ENCODE peak calls at places on chromosome 16, in five cellular contexts. One of them, this sample, is unnamed.

GRCh38 chr16:78538919-78539318 is 439.5 kb downstream of the WWOX start:
- DNase-seq in activated B cell treated with CpG ODN at 0.5 μM for 24 hours: no peak
- DNase-seq in mesendoderm: no peak
- DNase-seq in dorsolateral prefrontal cortex: no peak
- DNase-seq in fibroblast of pulmonary artery: no peak
- DNase-seq in this sample: no peak

GRCh38 chr16:68434654-68435210 is 13.6 kb downstream of the SMPD3 start:
- DNase-seq in activated B cell treated with CpG ODN at 0.5 μM for 24 hours: no peak
- DNase-seq in mesendoderm: no peak
- DNase-seq in dorsolateral prefrontal cortex: no peak
- DNase-seq in fibroblast of pulmonary artery: no peak
- DNase-seq in this sample: no peak

GRCh38 chr16:80682435-80683070 is 121.8 kb downstream of the CDYL2 start:
- DNase-seq in activated B cell treated with CpG ODN at 0.5 μM for 24 hours: no peak
- DNase-seq in mesendoderm: no peak
- DNase-seq in dorsolateral prefrontal cortex: peak; percentile 72
- DNase-seq in fibroblast of pulmonary artery: peak; percentile 76
- DNase-seq in this sample: no peak

GRCh38 chr16:53773150-53773846 is 69.3 kb downstream of the FTO start:
- DNase-seq in activated B cell treated with CpG ODN at 0.5 μM for 24 hours: no peak
- DNase-seq in mesendoderm: peak; percentile 67
- DNase-seq in dorsolateral prefrontal cortex: no peak
- DNase-seq in fibroblast of pulmonary artery: peak; percentile 88
- DNase-seq in this sample: peak; percentile 50

GRCh38 chr16:69565611-69566436 is at the start of gene NFAT5:
- DNase-seq in activated B cell treated with CpG ODN at 0.5 μM for 24 hours: peak; percentile 100
- DNase-seq in mesendoderm: peak; percentile 97
- DNase-seq in dorsolateral prefrontal cortex: peak; percentile 86
- DNase-seq in fibroblast of pulmonary artery: peak; percentile 86
- DNase-seq in this sample: peak; percentile 50

GRCh38 chr16:29849505-29849904 is 13.5 kb downstream of the CDIPT start:
- DNase-seq in activated B cell treated with CpG ODN at 0.5 μM for 24 hours: no peak
- DNase-seq in mesendoderm: peak; percentile 88
- DNase-seq in dorsolateral prefrontal cortex: peak; percentile 54
- DNase-seq in fibroblast of pulmonary artery: no peak
- DNase-seq in this sample: no peak

GRCh38 chr16:84482001-84482891 is 22.2 kb downstream of the MEAK7 start:
- DNase-seq in activated B cell treated with CpG ODN at 0.5 μM for 24 hours: no peak
- DNase-seq in mesendoderm: no peak
- DNase-seq in dorsolateral prefrontal cortex: no peak
- DNase-seq in fibroblast of pulmonary artery: no peak
- DNase-seq in this sample: no peak

GRCh38 chr16:85451646-85452363 is 161.3 kb upstream of the GSE1 start:
- DNase-seq in activated B cell treated with CpG ODN at 0.5 μM for 24 hours: no peak
- DNase-seq in mesendoderm: no peak
- DNase-seq in dorsolateral prefrontal cortex: no peak
- DNase-seq in fibroblast of pulmonary artery: no peak
- DNase-seq in this sample: no peak

GRCh38 chr16:88012360-88012759 is 61.1 kb downstream of the BANP start:
- DNase-seq in activated B cell treated with CpG ODN at 0.5 μM for 24 hours: no peak
- DNase-seq in mesendoderm: no peak
- DNase-seq in dorsolateral prefrontal cortex: no peak
- DNase-seq in fibroblast of pulmonary artery: no peak
- DNase-seq in this sample: no peak

GRCh38 chr16:51557670-51558069 is 406.6 kb upstream of the SALL1 start:
- DNase-seq in activated B cell treated with CpG ODN at 0.5 μM for 24 hours: no peak
- DNase-seq in mesendoderm: no peak
- DNase-seq in dorsolateral prefrontal cortex: no peak
- DNase-seq in fibroblast of pulmonary artery: no peak
- DNase-seq in this sample: no peak

GRCh38 chr16:71625113-71625850 is 702 bp upstream of the MARVELD3 start:
- DNase-seq in activated B cell treated with CpG ODN at 0.5 μM for 24 hours: no peak
- DNase-seq in mesendoderm: no peak
- DNase-seq in dorsolateral prefrontal cortex: no peak
- DNase-seq in fibroblast of pulmonary artery: no peak
- DNase-seq in this sample: no peak

GRCh38 chr16:4081577-4082021 is 34.6 kb downstream of the ADCY9 start:
- DNase-seq in activated B cell treated with CpG ODN at 0.5 μM for 24 hours: no peak
- DNase-seq in mesendoderm: no peak
- DNase-seq in dorsolateral prefrontal cortex: no peak
- DNase-seq in fibroblast of pulmonary artery: peak; percentile 10
- DNase-seq in this sample: no peak

GRCh38 chr16:54936086-54936978 is 5.7 kb downstream of the IRX5 start:
- DNase-seq in activated B cell treated with CpG ODN at 0.5 μM for 24 hours: no peak
- DNase-seq in mesendoderm: peak; percentile 71
- DNase-seq in dorsolateral prefrontal cortex: no peak
- DNase-seq in fibroblast of pulmonary artery: no peak
- DNase-seq in this sample: no peak

GRCh38 chr16:67456383-67457140 is 24.4 kb downstream of the ATP6V0D1 start:
- DNase-seq in activated B cell treated with CpG ODN at 0.5 μM for 24 hours: no peak
- DNase-seq in mesendoderm: peak; percentile 16
- DNase-seq in dorsolateral prefrontal cortex: peak; percentile 71
- DNase-seq in fibroblast of pulmonary artery: peak; percentile 63
- DNase-seq in this sample: no peak

GRCh38 chr16:84718-85452 is 6.9 kb downstream of the MPG start:
- DNase-seq in activated B cell treated with CpG ODN at 0.5 μM for 24 hours: peak; percentile 63
- DNase-seq in mesendoderm: no peak
- DNase-seq in dorsolateral prefrontal cortex: peak; percentile 69
- DNase-seq in fibroblast of pulmonary artery: peak; percentile 93
- DNase-seq in this sample: peak; percentile 86

GRCh38 chr16:30658731-30659506 is 688 bp downstream of the FBRS start:
- DNase-seq in activated B cell treated with CpG ODN at 0.5 μM for 24 hours: peak; percentile 76
- DNase-seq in mesendoderm: peak; percentile 98
- DNase-seq in dorsolateral prefrontal cortex: peak; percentile 87
- DNase-seq in fibroblast of pulmonary artery: peak; percentile 98
- DNase-seq in this sample: no peak

GRCh38 chr16:21946889-21947635 is 6.1 kb upstream of the UQCRC2 start:
- DNase-seq in activated B cell treated with CpG ODN at 0.5 μM for 24 hours: no peak
- DNase-seq in mesendoderm: peak; percentile 6
- DNase-seq in dorsolateral prefrontal cortex: no peak
- DNase-seq in fibroblast of pulmonary artery: no peak
- DNase-seq in this sample: no peak

GRCh38 chr16:9469512-9469911 is 378.1 kb downstream of the HAPSTR1 start:
- DNase-seq in activated B cell treated with CpG ODN at 0.5 μM for 24 hours: no peak
- DNase-seq in mesendoderm: no peak
- DNase-seq in dorsolateral prefrontal cortex: no peak
- DNase-seq in fibroblast of pulmonary artery: no peak
- DNase-seq in this sample: no peak

GRCh38 chr16:70674221-70675014 is 11.4 kb downstream of the MTSS2 start:
- DNase-seq in activated B cell treated with CpG ODN at 0.5 μM for 24 hours: no peak
- DNase-seq in mesendoderm: no peak
- DNase-seq in dorsolateral prefrontal cortex: no peak
- DNase-seq in fibroblast of pulmonary artery: no peak
- DNase-seq in this sample: no peak

GRCh38 chr16:86499889-86500707 is 10.2 kb upstream of the FOXF1 start:
- DNase-seq in activated B cell treated with CpG ODN at 0.5 μM for 24 hours: no peak
- DNase-seq in mesendoderm: no peak
- DNase-seq in dorsolateral prefrontal cortex: no peak
- DNase-seq in fibroblast of pulmonary artery: no peak
- DNase-seq in this sample: no peak

GRCh38 chr16:89360760-89361435 is 129.5 kb downstream of the ANKRD11 start:
- DNase-seq in activated B cell treated with CpG ODN at 0.5 μM for 24 hours: peak; percentile 26
- DNase-seq in mesendoderm: peak; percentile 70
- DNase-seq in dorsolateral prefrontal cortex: no peak
- DNase-seq in fibroblast of pulmonary artery: no peak
- DNase-seq in this sample: no peak

GRCh38 chr16:27429981-27430441 is 28.0 kb downstream of the IL21R start:
- DNase-seq in activated B cell treated with CpG ODN at 0.5 μM for 24 hours: peak; percentile 18
- DNase-seq in mesendoderm: no peak
- DNase-seq in dorsolateral prefrontal cortex: peak; percentile 13
- DNase-seq in fibroblast of pulmonary artery: no peak
- DNase-seq in this sample: no peak

GRCh38 chr16:48318630-48319029 is 66.6 kb downstream of the SIAH1 start:
- DNase-seq in activated B cell treated with CpG ODN at 0.5 μM for 24 hours: no peak
- DNase-seq in mesendoderm: peak; percentile 55
- DNase-seq in dorsolateral prefrontal cortex: no peak
- DNase-seq in fibroblast of pulmonary artery: peak; percentile 74
- DNase-seq in this sample: no peak

GRCh38 chr16:17327671-17328335 is 143.0 kb downstream of the XYLT1 start:
- DNase-seq in activated B cell treated with CpG ODN at 0.5 μM for 24 hours: no peak
- DNase-seq in mesendoderm: no peak
- DNase-seq in dorsolateral prefrontal cortex: no peak
- DNase-seq in fibroblast of pulmonary artery: no peak
- DNase-seq in this sample: no peak

GRCh38 chr16:49754495-49755290 is 101.2 kb downstream of the ZNF423 start:
- DNase-seq in activated B cell treated with CpG ODN at 0.5 μM for 24 hours: no peak
- DNase-seq in mesendoderm: peak; percentile 95
- DNase-seq in dorsolateral prefrontal cortex: no peak
- DNase-seq in fibroblast of pulmonary artery: peak; percentile 65
- DNase-seq in this sample: no peak

GRCh38 chr16:50804290-50804907 is 62.5 kb downstream of the CYLD start:
- DNase-seq in activated B cell treated with CpG ODN at 0.5 μM for 24 hours: no peak
- DNase-seq in mesendoderm: peak; percentile 40
- DNase-seq in dorsolateral prefrontal cortex: no peak
- DNase-seq in fibroblast of pulmonary artery: no peak
- DNase-seq in this sample: no peak

GRCh38 chr16:229731-230281 is 557 bp upstream of the LUC7L start:
- DNase-seq in activated B cell treated with CpG ODN at 0.5 μM for 24 hours: no peak
- DNase-seq in mesendoderm: no peak
- DNase-seq in dorsolateral prefrontal cortex: no peak
- DNase-seq in fibroblast of pulmonary artery: no peak
- DNase-seq in this sample: no peak

GRCh38 chr16:2981177-2981898 is 1.1 kb upstream of the PKMYT1 start:
- DNase-seq in activated B cell treated with CpG ODN at 0.5 μM for 24 hours: no peak
- DNase-seq in mesendoderm: peak; percentile 88
- DNase-seq in dorsolateral prefrontal cortex: no peak
- DNase-seq in fibroblast of pulmonary artery: peak; percentile 16
- DNase-seq in this sample: no peak

GRCh38 chr16:86520317-86521210 is 10.2 kb downstream of the FOXF1 start:
- DNase-seq in activated B cell treated with CpG ODN at 0.5 μM for 24 hours: no peak
- DNase-seq in mesendoderm: no peak
- DNase-seq in dorsolateral prefrontal cortex: no peak
- DNase-seq in fibroblast of pulmonary artery: no peak
- DNase-seq in this sample: no peak

GRCh38 chr16:11585460-11586374 is 1.0 kb downstream of the LITAF start:
- DNase-seq in activated B cell treated with CpG ODN at 0.5 μM for 24 hours: peak; percentile 57
- DNase-seq in mesendoderm: peak; percentile 39
- DNase-seq in dorsolateral prefrontal cortex: no peak
- DNase-seq in fibroblast of pulmonary artery: no peak
- DNase-seq in this sample: no peak

GRCh38 chr16:49543315-49543946 is 169.8 kb downstream of the C16orf78 start:
- DNase-seq in activated B cell treated with CpG ODN at 0.5 μM for 24 hours: no peak
- DNase-seq in mesendoderm: no peak
- DNase-seq in dorsolateral prefrontal cortex: no peak
- DNase-seq in fibroblast of pulmonary artery: no peak
- DNase-seq in this sample: no peak

GRCh38 chr16:49482690-49483089 is 109.1 kb downstream of the C16orf78 start:
- DNase-seq in activated B cell treated with CpG ODN at 0.5 μM for 24 hours: no peak
- DNase-seq in mesendoderm: no peak
- DNase-seq in dorsolateral prefrontal cortex: no peak
- DNase-seq in fibroblast of pulmonary artery: no peak
- DNase-seq in this sample: no peak

GRCh38 chr16:89337965-89338364 is 120.5 kb downstream of the ZNF778 start:
- DNase-seq in activated B cell treated with CpG ODN at 0.5 μM for 24 hours: no peak
- DNase-seq in mesendoderm: no peak
- DNase-seq in dorsolateral prefrontal cortex: no peak
- DNase-seq in fibroblast of pulmonary artery: no peak
- DNase-seq in this sample: no peak

GRCh38 chr16:35602116-35602515 is 2142.7 kb downstream of the TP53TG3F start:
- DNase-seq in activated B cell treated with CpG ODN at 0.5 μM for 24 hours: no peak
- DNase-seq in mesendoderm: no peak
- DNase-seq in dorsolateral prefrontal cortex: no peak
- DNase-seq in fibroblast of pulmonary artery: no peak
- DNase-seq in this sample: no peak

GRCh38 chr16:30094541-30095165 is 1.4 kb downstream of the YPEL3 start:
- DNase-seq in activated B cell treated with CpG ODN at 0.5 μM for 24 hours: no peak
- DNase-seq in mesendoderm: no peak
- DNase-seq in dorsolateral prefrontal cortex: no peak
- DNase-seq in fibroblast of pulmonary artery: no peak
- DNase-seq in this sample: no peak

GRCh38 chr16:58426095-58426494 is 33.8 kb downstream of the GINS3 start:
- DNase-seq in activated B cell treated with CpG ODN at 0.5 μM for 24 hours: no peak
- DNase-seq in mesendoderm: no peak
- DNase-seq in dorsolateral prefrontal cortex: peak; percentile 44
- DNase-seq in fibroblast of pulmonary artery: no peak
- DNase-seq in this sample: no peak